ENCODE peak calls at places on chromosomes 13 and 19, in six cellular contexts. V, K, M, Z, A and F are unnamed samples.

GRCh38 chr19:38662508-38663155 is 15.2 kb downstream of the ACTN4 start:
- DNase-seq in V (no peak), K (no peak), M (no peak), Z (no peak), A (no peak), F (no peak)

GRCh38 chr13:33126909-33127607 is 110.8 kb downstream of the KL start:
- DNase-seq in V (no peak), K (no peak), M (no peak), Z (no peak), A (no peak), F (no peak)

GRCh38 chr19:14089662-14090508 is 666 bp downstream of the SAMD1 start:
- DNase-seq in V (peak), K (no peak), M (no peak), Z (peak), A (no peak), F (peak)

GRCh38 chr13:27020415-27020814 is 151.2 kb downstream of the USP12 start:
- DNase-seq in V (no peak), K (no peak), M (no peak), Z (no peak), A (no peak), F (no peak)

GRCh38 chr19:46069841-46070341 is 29.1 kb upstream of the IGFL4 start:
- DNase-seq in V (no peak), K (no peak), M (no peak), Z (no peak), A (no peak), F (no peak)

GRCh38 chr13:36850790-36851438 is 31.9 kb downstream of the RFXAP start:
- DNase-seq in V (peak), K (no peak), M (no peak), Z (no peak), A (no peak), F (no peak)

GRCh38 chr13:27280009-27280646 is 9.5 kb downstream of the RASL11A start:
- DNase-seq in V (no peak), K (no peak), M (no peak), Z (no peak), A (no peak), F (no peak)

GRCh38 chr13:98399756-98400155 is 177.2 kb downstream of the STK24 start:
- DNase-seq in V (no peak), K (no peak), M (no peak), Z (no peak), A (no peak), F (no peak)

GRCh38 chr13:20680416-20681080 is 23.0 kb upstream of the IL17D start:
- DNase-seq in V (no peak), K (no peak), M (no peak), Z (no peak), A (no peak), F (no peak)

GRCh38 chr13:29484796-29485195 is 110.7 kb downstream of the SLC7A1 start:
- DNase-seq in V (no peak), K (no peak), M (no peak), Z (no peak), A (no peak), F (peak)

GRCh38 chr19:54114340-54114826 is 1.1 kb downstream of the TFPT start:
- DNase-seq in V (peak), K (no peak), M (no peak), Z (peak), A (peak), F (peak)

GRCh38 chr19:29731331-29731850 is 16.3 kb upstream of the C19orf12 start:
- DNase-seq in V (no peak), K (no peak), M (no peak), Z (no peak), A (no peak), F (no peak)

GRCh38 chr19:40858109-40858508 is 7.9 kb upstream of the CYP2A6 start:
- DNase-seq in V (no peak), K (no peak), M (no peak), Z (no peak), A (no peak), F (no peak)

GRCh38 chr13:98528663-98529064 is 48.2 kb downstream of the STK24 start:
- DNase-seq in V (no peak), K (no peak), M (no peak), Z (no peak), A (no peak), F (no peak)

GRCh38 chr13:24747248-24748151 is 16.5 kb upstream of the RNF17 start:
- DNase-seq in V (peak), K (no peak), M (no peak), Z (no peak), A (no peak), F (no peak)

GRCh38 chr13:51241720-51242119 is 19.5 kb downstream of the FAM124A start:
- DNase-seq in V (peak), K (no peak), M (no peak), Z (no peak), A (no peak), F (no peak)

GRCh38 chr13:34748561-34748960 is 193.5 kb upstream of the NBEA start:
- DNase-seq in V (no peak), K (no peak), M (no peak), Z (no peak), A (no peak), F (no peak)

GRCh38 chr13:107851670-107852460 is 363.5 kb downstream of the LIG4 start:
- DNase-seq in V (no peak), K (no peak), M (no peak), Z (no peak), A (no peak), F (no peak)

GRCh38 chr13:38730332-38730731 is 43.5 kb downstream of the FREM2 start:
- DNase-seq in V (no peak), K (no peak), M (no peak), Z (no peak), A (no peak), F (no peak)

GRCh38 chr19:2587001-2587719 is 111.2 kb downstream of the GADD45B start:
- DNase-seq in V (no peak), K (no peak), M (no peak), Z (no peak), A (no peak), F (peak)

GRCh38 chr19:50036905-50037304 is 11.1 kb downstream of the ZNF473 start:
- DNase-seq in V (no peak), K (no peak), M (no peak), Z (no peak), A (no peak), F (no peak)

GRCh38 chr19:11421607-11422098 is 2.5 kb upstream of the RGL3 start:
- DNase-seq in V (peak), K (no peak), M (peak), Z (peak), A (no peak), F (peak)

GRCh38 chr19:17830567-17831418 is 9.5 kb upstream of the INSL3 start:
- DNase-seq in V (peak), K (no peak), M (peak), Z (peak), A (peak), F (no peak)

GRCh38 chr13:80684525-80685017 is 343.6 kb upstream of the SPRY2 start:
- DNase-seq in V (no peak), K (no peak), M (no peak), Z (no peak), A (no peak), F (no peak)

GRCh38 chr13:63367522-63368198 is 1952.0 kb upstream of the PCDH20 start:
- DNase-seq in V (no peak), K (no peak), M (no peak), Z (no peak), A (no peak), F (no peak)

GRCh38 chr19:34428549-34429285 is 536 bp downstream of the UBA2 start:
- DNase-seq in V (peak), K (no peak), M (no peak), Z (peak), A (peak), F (no peak)

GRCh38 chr19:58166268-58166667 is 15.7 kb upstream of the ZNF329 start:
- DNase-seq in V (no peak), K (no peak), M (no peak), Z (no peak), A (no peak), F (no peak)

GRCh38 chr13:42221321-42221720 is 50.6 kb upstream of the AKAP11 start:
- DNase-seq in V (no peak), K (no peak), M (no peak), Z (no peak), A (no peak), F (no peak)

GRCh38 chr13:44759723-44760360 is 183.7 kb upstream of the TSC22D1 start:
- DNase-seq in V (no peak), K (no peak), M (no peak), Z (peak), A (peak), F (no peak)

GRCh38 chr19:45276284-45276687 is 25.2 kb downstream of the MARK4 start:
- DNase-seq in V (no peak), K (no peak), M (no peak), Z (no peak), A (no peak), F (no peak)

GRCh38 chr13:85405316-85405897 is 393.8 kb downstream of the SLITRK6 start:
- DNase-seq in V (no peak), K (no peak), M (no peak), Z (no peak), A (no peak), F (no peak)

GRCh38 chr19:15469513-15470297 is 5.4 kb upstream of the RASAL3 start:
- DNase-seq in V (peak), K (no peak), M (no peak), Z (no peak), A (no peak), F (peak)

GRCh38 chr19:17565611-17566010 is 10.2 kb downstream of the COLGALT1 start:
- DNase-seq in V (no peak), K (no peak), M (no peak), Z (no peak), A (no peak), F (no peak)

GRCh38 chr13:104372128-104372527 is 1305.9 kb upstream of the SLC10A2 start:
- DNase-seq in V (no peak), K (no peak), M (no peak), Z (no peak), A (no peak), F (no peak)

GRCh38 chr13:50015263-50015662 is at the start of gene KCNRG:
- DNase-seq in V (no peak), K (no peak), M (no peak), Z (no peak), A (no peak), F (no peak)

GRCh38 chr13:69168436-69168835 is 939.2 kb upstream of the ATXN8OS start:
- DNase-seq in V (no peak), K (no peak), M (no peak), Z (no peak), A (no peak), F (peak)

DNA sequence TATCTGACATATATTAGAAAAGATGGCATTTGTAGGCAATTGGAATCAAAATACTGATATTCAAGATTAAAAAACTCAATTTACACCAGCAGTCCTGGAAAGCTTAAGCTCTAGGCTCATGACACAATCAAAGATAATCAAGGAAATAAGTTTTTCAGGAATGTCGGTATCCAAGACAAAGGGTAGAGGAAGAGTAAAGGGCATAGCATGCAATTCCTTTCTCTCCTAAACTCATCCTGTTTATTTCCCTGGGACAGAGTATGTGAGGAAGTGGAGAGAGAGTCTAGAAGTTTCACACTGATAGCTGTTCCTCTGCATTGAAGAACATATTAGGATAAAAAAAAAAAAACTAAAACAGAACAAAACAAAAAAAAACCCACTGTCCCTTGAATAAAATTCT is 2452.1 kb downstream of the PCDH9 start:
- DNase-seq in V (no peak), K (no peak), M (no peak), Z (no peak), A (no peak), F (no peak)
- TF ChIP-seq POLR2AphosphoS5 in V (no peak), K (no peak), M (no peak), Z (no peak), A (no peak), F (no peak)

GRCh38 chr13:109427695-109428094 is 358.7 kb downstream of the IRS2 start:
- DNase-seq in V (no peak), K (no peak), M (no peak), Z (no peak), A (no peak), F (no peak)
- TF ChIP-seq POLR2A in V (no peak), K (no peak), M (no peak), Z (no peak), A (no peak), F (no peak)

DNA sequence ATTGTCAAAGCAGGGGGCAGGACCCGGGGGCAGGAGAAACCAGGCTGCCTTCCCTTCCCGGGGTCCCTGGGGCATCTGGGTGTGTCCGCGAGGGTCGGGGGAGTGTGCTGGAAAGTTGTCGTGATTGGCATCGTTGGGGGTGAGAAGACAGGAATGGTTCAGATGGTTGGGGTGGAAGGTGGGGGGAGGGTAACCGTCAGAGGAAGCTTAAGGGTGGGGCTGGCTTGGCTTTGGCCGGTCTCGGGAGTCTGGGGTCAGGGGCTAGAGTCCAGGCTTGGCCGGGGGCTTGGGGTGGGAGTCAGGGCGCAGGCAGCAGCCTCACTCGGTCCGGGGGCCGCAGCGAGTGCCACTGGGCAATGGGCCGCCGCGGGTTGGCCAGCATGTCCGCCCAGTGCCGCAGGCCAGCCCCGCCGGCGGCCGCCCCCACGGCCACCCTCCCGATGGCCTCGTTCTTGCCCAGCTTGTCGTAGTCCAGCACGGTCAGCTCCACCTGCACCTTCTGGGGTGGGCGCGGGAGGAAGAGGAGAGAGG is 6.8 kb upstream of the DNAAF3 start:
- DNase-seq in V (no peak), K (no peak), M (no peak), Z (no peak), A (no peak), F (no peak)
- H3K4me3 ChIP-seq in V (no peak), K (peak), M (peak), Z (peak), A (peak), F (peak)

GRCh38 chr19:51986309-51987291 is at the start of gene ZNF350:
- DNase-seq in V (peak), K (peak), M (peak), Z (peak), A (peak), F (peak)
- TF ChIP-seq POLR2AphosphoS5 in V (peak), K (peak), M (no peak), Z (peak), A (peak), F (no peak)

GRCh38 chr19:1007399-1007745 is 7.2 kb downstream of the GRIN3B start:
- DNase-seq in V (no peak), K (no peak), M (no peak), Z (no peak), A (no peak), F (no peak)
- TF ChIP-seq POLR2A in V (no peak), K (no peak), M (no peak), Z (no peak), A (no peak), F (no peak)